ENCODE peak calls at places on chromosomes 6 and 20, in eight cellular contexts. B is left cardiac atrium; H is activated CD4-positive, alpha-beta T cell treated with anti-CD3 and anti-CD28 coated beads, Interleukin-2, amount 10 ng/mL, durations not matched to agents 7 days and 5 days; U is KBM-7; C is ecto neural progenitor cell; Q is heart left ventricle; M is stomach; T is transverse colon. R is an unnamed sample.

GRCh38 chr6:47343631-47344421 is 34.1 kb upstream of the TNFRSF21 start:
- DNase-seq in B (peak; percentile 25), H (no peak), U (no peak), C (no peak), Q (no peak), M (peak; percentile 54), T (peak; percentile 63), R (no peak)

GRCh38 chr6:45052325-45052724 is 275.8 kb upstream of the RUNX2 start:
- DNase-seq in B (no peak), H (no peak), U (no peak), C (no peak), Q (no peak), M (no peak), T (no peak), R (no peak)

GRCh38 chr6:403659-404655 is 12.4 kb downstream of the IRF4 start:
- DNase-seq in B (no peak), H (peak; percentile 56), U (no peak), C (no peak), Q (no peak), M (no peak), T (peak; percentile 55), R (no peak)

GRCh38 chr6:148628251-148628650 is 118.6 kb upstream of the UST start:
- DNase-seq in B (no peak), H (no peak), U (no peak), C (no peak), Q (no peak), M (no peak), T (no peak), R (no peak)

GRCh38 chr6:146410851-146411595 is 132.6 kb upstream of the RAB32 start:
- DNase-seq in B (no peak), H (no peak), U (no peak), C (no peak), Q (no peak), M (no peak), T (no peak), R (no peak)

GRCh38 chr6:149454405-149454848 is 30.4 kb downstream of the ZC3H12D start:
- DNase-seq in B (peak; percentile 97), H (no peak), U (peak; percentile 50), C (no peak), Q (peak; percentile 97), M (peak; percentile 96), T (peak; percentile 88), R (no peak)

GRCh38 chr20:10216146-10216741 is 2.4 kb upstream of the SNAP25 start:
- DNase-seq in B (no peak), H (no peak), U (no peak), C (no peak), Q (no peak), M (no peak), T (no peak), R (no peak)

GRCh38 chr20:3661836-3662665 is 1.1 kb downstream of the GFRA4 start:
- DNase-seq in B (no peak), H (no peak), U (no peak), C (peak; percentile 30), Q (no peak), M (no peak), T (no peak), R (no peak)

GRCh38 chr20:50868509-50869495 is 62.4 kb downstream of the ADNP start:
- DNase-seq in B (no peak), H (no peak), U (no peak), C (no peak), Q (no peak), M (no peak), T (no peak), R (no peak)

GRCh38 chr6:119280586-119281163 is 68.9 kb downstream of the MAN1A1 start:
- DNase-seq in B (no peak), H (no peak), U (no peak), C (no peak), Q (no peak), M (no peak), T (no peak), R (no peak)

GRCh38 chr6:166554316-166554715 is 32.2 kb downstream of the RAMACL start:
- DNase-seq in B (no peak), H (no peak), U (no peak), C (no peak), Q (no peak), M (no peak), T (no peak), R (no peak)

GRCh38 chr20:31707994-31708744 is 14.5 kb downstream of the BCL2L1 start:
- DNase-seq in B (peak; percentile 41), H (no peak), U (peak; percentile 54), C (no peak), Q (peak; percentile 70), M (peak; percentile 80), T (peak; percentile 83), R (no peak)

GRCh38 chr6:13251242-13251641 is 77.1 kb downstream of the TBC1D7 start:
- DNase-seq in B (no peak), H (no peak), U (no peak), C (no peak), Q (no peak), M (no peak), T (no peak), R (no peak)

GRCh38 chr6:131918650-131919355 is 32.4 kb downstream of the CCN2 start:
- DNase-seq in B (no peak), H (no peak), U (no peak), C (no peak), Q (no peak), M (no peak), T (no peak), R (no peak)

GRCh38 chr6:17015551-17016381 is 86.1 kb upstream of the STMND1 start:
- DNase-seq in B (peak; percentile 64), H (peak; percentile 41), U (no peak), C (no peak), Q (peak; percentile 67), M (no peak), T (peak; percentile 16), R (no peak)

GRCh38 chr6:116974942-116975341 is 97.9 kb downstream of the RFX6 start:
- DNase-seq in B (no peak), H (no peak), U (no peak), C (no peak), Q (no peak), M (no peak), T (no peak), R (no peak)

GRCh38 chr20:21739682-21740081 is 34.2 kb downstream of the PAX1 start:
- DNase-seq in B (no peak), H (no peak), U (no peak), C (peak; percentile 64), Q (no peak), M (no peak), T (no peak), R (no peak)

GRCh38 chr6:134034951-134035822 is 17.2 kb downstream of the SLC2A12 start:
- DNase-seq in B (no peak), H (no peak), U (no peak), C (no peak), Q (no peak), M (no peak), T (no peak), R (no peak)

GRCh38 chr6:111952326-111952725 is 79.1 kb upstream of the FYN start:
- DNase-seq in B (no peak), H (no peak), U (no peak), C (no peak), Q (no peak), M (no peak), T (no peak), R (peak; percentile 35)

GRCh38 chr6:30955367-30956042 is 14.7 kb downstream of the MUCL3 start:
- DNase-seq in B (peak; percentile 86), H (peak; percentile 52), U (peak; percentile 74), C (peak; percentile 79), Q (peak; percentile 81), M (peak; percentile 66), T (peak; percentile 68), R (peak; percentile 78)

GRCh38 chr6:156942266-156942665 is 165.1 kb downstream of the ARID1B start:
- DNase-seq in B (no peak), H (no peak), U (no peak), C (no peak), Q (no peak), M (no peak), T (no peak), R (no peak)

GRCh38 chr6:90288404-90288803 is 8.2 kb downstream of the BACH2 start:
- DNase-seq in B (no peak), H (no peak), U (no peak), C (no peak), Q (no peak), M (no peak), T (no peak), R (no peak)

GRCh38 chr20:21376631-21377030 is 20.7 kb downstream of the NKX2-4 start:
- DNase-seq in B (no peak), H (no peak), U (no peak), C (no peak), Q (no peak), M (no peak), T (no peak), R (no peak)

GRCh38 chr6:101199441-101199840 is 194.1 kb upstream of the GRIK2 start:
- DNase-seq in B (no peak), H (no peak), U (no peak), C (no peak), Q (no peak), M (no peak), T (no peak), R (no peak)

GRCh38 chr6:27553123-27553904 is 80.4 kb upstream of the ZNF184 start:
- DNase-seq in B (no peak), H (no peak), U (no peak), C (peak; percentile 81), Q (no peak), M (no peak), T (no peak), R (peak; percentile 60)

GRCh38 chr6:111487656-111488055 is 4.6 kb upstream of the REV3L start:
- DNase-seq in B (no peak), H (peak; percentile 31), U (peak; percentile 15), C (no peak), Q (no peak), M (no peak), T (no peak), R (no peak)

GRCh38 chr20:58075980-58076749 is 152.3 kb downstream of the ANKRD60 start:
- DNase-seq in B (no peak), H (no peak), U (no peak), C (peak; percentile 23), Q (no peak), M (no peak), T (no peak), R (no peak)

GRCh38 chr6:32244946-32245398 is 21.1 kb upstream of the NOTCH4 start:
- DNase-seq in B (peak; percentile 91), H (peak; percentile 70), U (peak; percentile 77), C (peak; percentile 85), Q (peak; percentile 88), M (peak; percentile 71), T (peak; percentile 81), R (peak; percentile 90)

GRCh38 chr20:24959591-24960301 is 10.7 kb downstream of the CST7 start:
- DNase-seq in B (no peak), H (peak; percentile 4), U (no peak), C (peak; percentile 30), Q (no peak), M (peak; percentile 17), T (no peak), R (no peak)

GRCh38 chr6:11209941-11210340 is 22.5 kb downstream of the NEDD9 start:
- DNase-seq in B (no peak), H (no peak), U (no peak), C (no peak), Q (no peak), M (no peak), T (no peak), R (no peak)

GRCh38 chr6:112606726-112607125 is 259.6 kb downstream of the RFPL4B start:
- DNase-seq in B (no peak), H (no peak), U (no peak), C (no peak), Q (no peak), M (no peak), T (no peak), R (no peak)

GRCh38 chr6:128249429-128249828 is 271.0 kb downstream of the PTPRK start:
- DNase-seq in B (no peak), H (no peak), U (no peak), C (no peak), Q (no peak), M (no peak), T (no peak), R (no peak)

GRCh38 chr6:33710296-33711121 is 991 bp downstream of the UQCC2 start:
- DNase-seq in B (no peak), H (peak; percentile 37), U (no peak), C (no peak), Q (no peak), M (no peak), T (no peak), R (no peak)

GRCh38 chr20:43938932-43939761 is 24.5 kb downstream of the TOX2 start:
- DNase-seq in B (peak; percentile 56), H (no peak), U (peak; percentile 80), C (no peak), Q (no peak), M (no peak), T (peak; percentile 46), R (no peak)

R was measured in nephron progenitor cell.